ENCODE peak calls at places on chromosomes 6 and 20, in five cellular contexts. B, G, J, F and S are unnamed samples.

GRCh38 chr6:2977799-2978558 is 6.6 kb upstream of the SERPINB6 start:
- DNase-seq in G (no peak), J (no peak), B (no peak), F (no peak), S (no peak)

GRCh38 chr6:36340671-36341454 is 4.2 kb upstream of the BNIP5 start:
- DNase-seq in F (peak), B (peak), J (peak), G (peak), S (peak)

GRCh38 chr20:1710484-1710883 is 52.9 kb upstream of the SIRPG start:
- DNase-seq in J (no peak), F (no peak), B (no peak), G (no peak), S (no peak)

GRCh38 chr6:134640975-134641429 is 308.9 kb downstream of the ALDH8A1 start:
- DNase-seq in F (peak), J (peak), G (no peak), B (peak), S (peak)

GRCh38 chr20:39269031-39269461 is 306.9 kb downstream of the DHX35 start:
- DNase-seq in F (peak), B (peak), G (peak), J (peak), S (no peak)

GRCh38 chr6:36727491-36728021 is 29.9 kb downstream of the RAB44 start:
- DNase-seq in J (no peak), B (no peak), G (no peak), F (no peak), S (no peak)

GRCh38 chr6:106511274-106512047 is 117.8 kb downstream of the RTN4IP1 start:
- DNase-seq in J (no peak), G (no peak), B (no peak), F (peak), S (no peak)

GRCh38 chr20:20440473-20440872 is 72.6 kb downstream of the INSM1 start:
- DNase-seq in B (no peak), J (peak), G (peak), F (no peak), S (no peak)

GRCh38 chr6:106287215-106287614 is 38.3 kb downstream of the ATG5 start:
- DNase-seq in J (no peak), B (no peak), F (no peak), G (no peak), S (no peak)